ENCODE peak calls at places on chromosome 1, in ten cellular contexts. O, Q, X, G, D, A, V, Z, Y and K are unnamed samples.
A peak's percentile ranks its signal among the peaks of the same experiment; 100 is the strongest.

GRCh38 chr1:3170566-3171453 is 101.8 kb downstream of the PRDM16 start:
- DNase-seq in O (peak; percentile 2), Q (peak; percentile 44), X (no peak), G (peak; percentile 48), D (peak; percentile 62), A (peak; percentile 58), V (no peak), Z (peak; percentile 82), Y (no peak), K (peak; percentile 12)

GRCh38 chr1:94772230-94772641 is 47.9 kb upstream of the SLC44A3 start:
- DNase-seq in O (no peak), Q (no peak), X (no peak), G (peak; percentile 54), D (no peak), A (peak; percentile 33), V (peak; percentile 52), Z (peak; percentile 57), Y (no peak), K (peak; percentile 95)

GRCh38 chr1:107141491-107142369 is 891 bp downstream of the NTNG1 start:
- DNase-seq in O (peak; percentile 20), Q (no peak), X (peak; percentile 7), G (peak; percentile 87), D (peak; percentile 61), A (peak; percentile 66), V (peak; percentile 50), Z (peak; percentile 73), Y (peak; percentile 65), K (peak; percentile 57)

GRCh38 chr1:47513393-47513792 is 75.5 kb downstream of the FOXD2 start:
- DNase-seq in O (no peak), Q (no peak), X (no peak), G (no peak), D (no peak), A (no peak), V (no peak), Z (no peak), Y (no peak), K (no peak)

GRCh38 chr1:204065174-204065985 is 7.5 kb upstream of the SOX13 start:
- DNase-seq in O (no peak), Q (no peak), X (no peak), G (peak; percentile 27), D (peak; percentile 82), A (peak; percentile 63), V (peak; percentile 12), Z (no peak), Y (peak; percentile 47), K (peak; percentile 56)

GRCh38 chr1:44210595-44210994 is 2.7 kb upstream of the DMAP1 start:
- DNase-seq in O (no peak), Q (no peak), X (no peak), G (no peak), D (no peak), A (no peak), V (no peak), Z (no peak), Y (no peak), K (no peak)

GRCh38 chr1:16012590-16013219 is 5.1 kb downstream of the HSPB7 start:
- DNase-seq in O (no peak), Q (no peak), X (no peak), G (peak; percentile 75), D (peak; percentile 72), A (peak; percentile 83), V (peak; percentile 38), Z (peak; percentile 92), Y (peak; percentile 46), K (peak; percentile 66)

GRCh38 chr1:178371236-178371635 is 125.5 kb downstream of the CLEC20A start:
- DNase-seq in O (no peak), Q (peak; percentile 8), X (no peak), G (peak; percentile 72), D (peak; percentile 33), A (peak; percentile 50), V (peak; percentile 40), Z (peak; percentile 4), Y (peak; percentile 72), K (peak; percentile 21)

GRCh38 chr1:92091625-92092024 is 11.5 kb downstream of the BTBD8 start:
- DNase-seq in O (no peak), Q (no peak), X (no peak), G (no peak), D (no peak), A (no peak), V (no peak), Z (no peak), Y (no peak), K (no peak)

GRCh38 chr1:210618379-210618778 is 289.7 kb downstream of the HHAT start:
- DNase-seq in O (no peak), Q (peak; percentile 23), X (no peak), G (no peak), D (no peak), A (no peak), V (no peak), Z (no peak), Y (no peak), K (no peak)

GRCh38 chr1:203325418-203326091 is 20.2 kb downstream of the BTG2 start:
- DNase-seq in O (no peak), Q (no peak), X (no peak), G (peak; percentile 19), D (peak; percentile 84), A (peak; percentile 28), V (no peak), Z (peak; percentile 51), Y (peak; percentile 83), K (no peak)

GRCh38 chr1:203093754-203094410 is 8.1 kb upstream of the MYOG start:
- DNase-seq in O (no peak), Q (no peak), X (no peak), G (no peak), D (no peak), A (no peak), V (no peak), Z (no peak), Y (no peak), K (no peak)

GRCh38 chr1:185074307-185074706 is 28.9 kb downstream of the RNF2 start:
- DNase-seq in O (no peak), Q (no peak), X (no peak), G (peak; percentile 47), D (no peak), A (no peak), V (peak; percentile 49), Z (no peak), Y (no peak), K (no peak)

GRCh38 chr1:178542554-178543290 is 29.8 kb downstream of the TEX35 start:
- DNase-seq in O (peak; percentile 75), Q (peak; percentile 88), X (peak; percentile 70), G (peak; percentile 88), D (peak; percentile 91), A (peak; percentile 95), V (peak; percentile 89), Z (peak; percentile 90), Y (peak; percentile 89), K (peak; percentile 86)

DNA sequence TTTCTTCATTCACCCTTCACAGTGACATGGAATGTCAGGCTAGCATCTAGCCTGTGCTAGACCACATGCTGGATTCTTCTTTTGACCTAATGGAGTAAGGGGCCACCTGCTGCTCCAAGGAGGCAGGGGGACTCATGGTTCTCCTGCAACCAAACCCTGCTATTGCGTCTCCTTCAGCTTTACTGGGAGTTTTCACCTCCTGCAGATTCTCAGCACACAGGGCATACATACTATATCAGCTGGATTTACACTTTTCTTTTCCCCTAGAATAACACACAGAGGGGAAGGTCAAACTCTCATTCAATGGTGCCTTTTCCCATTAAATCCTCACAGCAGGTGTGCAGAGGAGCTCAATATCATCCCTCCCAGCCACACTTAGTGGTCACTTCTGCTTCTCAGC is 16.6 kb upstream of the AK5 start:
- DNase-seq in O (no peak), Q (no peak), X (no peak), G (no peak), D (peak; percentile 11), A (no peak), V (no peak), Z (no peak), Y (no peak), K (no peak)
- H3K4me3 ChIP-seq in O (no peak overlapping the region), Q (no peak overlapping the region), X (no peak overlapping the region), G (no peak overlapping the region), D (no peak overlapping the region), A (no peak overlapping the region), V (no peak overlapping the region), Z (no peak overlapping the region), Y (no peak overlapping the region), K (no peak overlapping the region)

GRCh38 chr1:167601442-167602380 is 28.3 kb upstream of the RCSD1 start:
- DNase-seq in O (no peak), Q (peak; percentile 36), X (no peak), G (peak; percentile 4), D (no peak), A (peak; percentile 39), V (no peak), Z (no peak), Y (no peak), K (peak; percentile 23)
- H3K4me3 ChIP-seq in O (no peak overlapping the region), Q (no peak overlapping the region), X (no peak overlapping the region), G (no peak overlapping the region), D (no peak overlapping the region), A (no peak overlapping the region), V (no peak overlapping the region), Z (no peak overlapping the region), Y (no peak overlapping the region), K (no peak overlapping the region)

DNA sequence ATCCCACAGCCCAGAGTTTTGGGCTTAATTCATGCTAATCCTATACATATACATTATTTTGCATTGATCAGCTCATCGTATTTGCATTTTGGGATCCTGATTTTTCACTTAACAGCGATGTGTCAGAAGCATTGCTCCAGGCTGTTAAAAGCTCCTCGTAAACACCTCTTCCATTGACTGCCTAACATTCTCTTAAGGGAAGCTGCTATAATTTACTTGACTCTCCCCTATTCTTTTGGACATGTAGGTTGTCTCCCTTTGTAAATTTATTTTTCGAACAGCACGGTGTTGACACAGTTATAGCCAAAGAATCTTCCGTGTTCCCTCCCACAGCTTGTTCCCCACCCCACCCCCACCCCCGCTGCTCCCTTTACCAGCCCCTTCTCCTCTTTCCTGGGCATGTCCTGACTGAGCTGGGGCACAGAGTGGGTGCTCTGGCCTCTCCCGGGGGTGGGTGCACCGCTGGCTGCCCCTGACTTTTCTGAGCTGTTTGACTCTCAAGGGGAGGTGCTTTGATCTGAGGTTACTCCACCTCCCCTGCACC is 22.9 kb downstream of the LDLRAP1 start:
- DNase-seq in O (no peak), Q (no peak), X (no peak), G (no peak), D (no peak), A (no peak), V (no peak), Z (no peak), Y (no peak), K (no peak)
- H3K4me3 ChIP-seq in O (no peak overlapping the region), Q (no peak overlapping the region), X (no peak overlapping the region), G (no peak overlapping the region), D (no peak overlapping the region), A (no peak overlapping the region), V (no peak overlapping the region), Z (no peak overlapping the region), Y (no peak overlapping the region), K (no peak overlapping the region)

DNA sequence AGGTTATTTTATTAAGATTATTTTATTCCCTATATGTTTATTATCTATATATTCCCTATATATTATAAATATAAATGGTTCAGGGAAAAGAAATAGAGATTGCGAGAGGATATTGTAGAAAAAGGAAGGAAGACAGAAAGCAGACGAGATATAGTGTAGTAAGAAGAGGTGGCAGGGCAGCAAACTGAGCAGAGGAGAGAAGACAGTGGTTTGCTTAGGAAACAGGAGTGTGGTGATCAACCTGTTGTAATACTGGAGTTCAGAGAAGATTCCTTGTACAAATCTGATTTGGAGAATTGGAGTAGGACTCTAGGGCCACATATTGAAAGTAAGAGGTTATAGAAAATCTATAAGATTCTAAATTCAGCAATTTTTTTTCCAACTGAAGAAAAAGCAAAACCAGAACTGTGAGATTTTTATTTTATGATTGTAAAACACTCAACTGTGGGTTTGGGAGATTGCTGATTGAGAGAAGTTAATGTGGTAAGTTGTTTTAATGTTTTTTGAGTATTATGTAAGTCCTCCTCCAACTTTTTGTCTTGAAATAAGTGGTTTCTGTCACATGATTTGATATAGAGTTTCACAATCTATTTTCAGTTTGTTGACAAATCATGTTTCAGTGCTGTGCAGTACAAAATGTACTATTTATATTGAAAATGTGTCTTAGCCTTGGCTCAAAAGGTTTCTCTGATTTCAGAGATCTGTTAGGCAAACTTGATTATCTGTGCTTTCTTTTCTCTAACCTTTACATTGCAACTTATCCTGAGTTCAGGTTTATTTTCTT is 9.6 kb upstream of the AMY2B start:
- DNase-seq in O (no peak), Q (no peak), X (no peak), G (no peak), D (no peak), A (peak; percentile 56), V (no peak), Z (no peak), Y (no peak), K (peak; percentile 52)
- H3K4me3 ChIP-seq in O (no peak overlapping the region), Q (no peak overlapping the region), X (no peak overlapping the region), G (no peak overlapping the region), D (no peak overlapping the region), A (no peak overlapping the region), V (no peak overlapping the region), Z (no peak overlapping the region), Y (no peak overlapping the region), K (no peak overlapping the region)